ENCODE peak calls at places on chromosomes 4 and X, in five cellular contexts. K is psoas muscle, P is uterus, B is lower lobe of right lung, Q is astrocyte. F is an unnamed sample.

GRCh38 chr4:74098628-74098995 is 383 bp downstream of the CXCL2 start:
- DNase-seq in K (no peak), P (no peak), B (peak; percentile 52), Q (no peak), F (no peak)

GRCh38 chrX:131066237-131066636 is 8.1 kb downstream of the ARHGAP36 start:
- DNase-seq in K (no peak), P (no peak), B (no peak), Q (no peak), F (no peak)

GRCh38 chr4:55124337-55125076 is 888 bp downstream of the KDR start:
- DNase-seq in K (no peak), P (peak; percentile 21), B (no peak), Q (no peak), F (no peak)

GRCh38 chr4:6509587-6509986 is 37.2 kb upstream of the PPP2R2C start:
- DNase-seq in K (no peak), P (no peak), B (no peak), Q (no peak), F (peak; percentile 21)

GRCh38 chr4:46254788-46255187 is 130.9 kb upstream of the GABRG1 start:
- DNase-seq in K (no peak), P (no peak), B (no peak), Q (peak; percentile 34), F (no peak)

GRCh38 chrX:78327370-78328048 is at the start of gene CYSLTR1:
- DNase-seq in K (no peak), P (no peak), B (no peak), Q (no peak), F (no peak)

GRCh38 chr4:71472946-71473345 is 134.1 kb downstream of the SLC4A4 start:
- DNase-seq in K (no peak), P (no peak), B (no peak), Q (peak; percentile 87), F (no peak)

GRCh38 chr4:2763511-2763967 is 7.4 kb upstream of the TNIP2 start:
- DNase-seq in K (peak; percentile 55), P (no peak), B (peak; percentile 50), Q (no peak), F (no peak)

GRCh38 chr4:132502096-132502552 is 647.0 kb upstream of the PCDH10 start:
- DNase-seq in K (no peak), P (no peak), B (no peak), Q (no peak), F (no peak)

GRCh38 chr4:151389316-151389715 is 19.7 kb upstream of the FHIP1A start:
- DNase-seq in K (no peak), P (no peak), B (no peak), Q (no peak), F (no peak)

GRCh38 chrX:43582540-43582913 is 73.6 kb upstream of the MAOA start:
- DNase-seq in K (no peak), P (no peak), B (no peak), Q (no peak), F (no peak)

GRCh38 chrX:38754102-38754790 is 47.0 kb upstream of the MID1IP1 start:
- DNase-seq in K (no peak), P (peak; percentile 30), B (no peak), Q (peak; percentile 23), F (no peak)

GRCh38 chr4:17816142-17816541 is 5.4 kb downstream of the NCAPG start:
- DNase-seq in K (no peak), P (no peak), B (no peak), Q (no peak), F (no peak)

GRCh38 chr4:17812801-17813200 is 2.0 kb downstream of the NCAPG start:
- DNase-seq in K (no peak), P (no peak), B (no peak), Q (no peak), F (no peak)

GRCh38 chr4:17812125-17812524 is 1.3 kb downstream of the NCAPG start:
- DNase-seq in K (no peak), P (no peak), B (no peak), Q (no peak), F (no peak)

GRCh38 chr4:17817027-17817426 is 6.2 kb downstream of the NCAPG start:
- DNase-seq in K (no peak), P (no peak), B (no peak), Q (peak; percentile 62), F (no peak)

GRCh38 chr4:17814140-17814539 is 3.4 kb downstream of the NCAPG start:
- DNase-seq in K (no peak), P (no peak), B (no peak), Q (peak; percentile 65), F (no peak)
- H3K4me3 ChIP-seq in K (no peak overlapping the region), P (no peak overlapping the region), B (no peak overlapping the region), Q (peak overlapping the region; percentile 37), F (no peak overlapping the region)

GRCh38 chrX:129561453-129561852 is 21.4 kb downstream of the OCRL start:
- DNase-seq in K (no peak), P (no peak), B (no peak), Q (no peak), F (no peak)
- TF ChIP-seq CTCF in K (no peak), P (no peak), B (no peak), Q (no peak), F (no peak)

DNA sequence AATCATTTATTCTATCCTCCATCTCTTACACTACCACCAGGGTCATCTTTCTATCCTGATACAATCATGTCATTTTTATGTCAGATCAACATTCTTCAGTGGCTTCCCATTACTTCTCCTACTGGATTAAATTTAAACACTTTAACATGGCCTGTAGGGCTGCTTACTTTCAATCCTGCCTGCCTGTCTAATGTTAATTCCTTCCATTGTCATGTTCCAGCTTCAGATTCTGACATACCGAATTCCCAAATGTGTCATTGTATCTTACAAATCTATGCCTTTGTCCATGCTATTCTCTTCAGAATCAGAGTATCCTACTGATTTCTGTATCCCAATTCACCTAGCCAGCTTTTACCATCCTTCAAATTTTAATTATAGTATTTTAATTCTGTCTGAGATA is 49.9 kb upstream of the FHDC1 start:
- DNase-seq in K (no peak), P (no peak), B (no peak), Q (no peak), F (no peak)
- H3K27ac ChIP-seq in K (no peak overlapping the region), P (no peak overlapping the region), B (no peak overlapping the region), Q (no peak overlapping the region), F (no peak overlapping the region)

DNA sequence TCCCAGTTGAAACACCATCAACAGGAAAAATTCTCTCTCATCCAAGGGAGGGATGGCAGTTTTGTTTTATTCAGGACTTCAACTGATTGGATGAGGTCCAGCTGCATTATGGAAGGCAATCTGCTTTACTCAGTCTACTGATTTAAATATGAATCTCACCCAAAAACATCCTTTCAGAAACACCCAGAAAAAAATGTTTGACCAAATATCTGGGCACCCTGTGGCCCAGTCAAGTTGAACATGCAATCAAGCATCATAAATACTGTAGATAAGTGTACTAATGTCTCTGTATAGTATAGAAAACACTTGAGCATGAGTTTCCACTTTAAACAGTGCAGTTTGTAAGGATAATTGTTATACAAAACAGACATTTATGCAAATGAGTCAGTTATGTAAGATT is 753.2 kb downstream of the ARAP2 start:
- DNase-seq in K (no peak), P (no peak), B (no peak), Q (no peak), F (no peak)
- H3K4me3 ChIP-seq in K (no peak overlapping the region), P (no peak overlapping the region), B (no peak overlapping the region), Q (no peak overlapping the region), F (no peak overlapping the region)

GRCh38 chrX:15834051-15834450 is 20.6 kb downstream of the AP1S2 start:
- DNase-seq in K (no peak), P (no peak), B (no peak), Q (no peak), F (no peak)

GRCh38 chrX:15843960-15844359 is 10.7 kb downstream of the AP1S2 start:
- DNase-seq in K (no peak), P (no peak), B (no peak), Q (no peak), F (no peak)

GRCh38 chrX:15834827-15835595 is 19.6 kb downstream of the AP1S2 start:
- DNase-seq in K (no peak), P (no peak), B (no peak), Q (peak; percentile 47), F (no peak)

GRCh38 chrX:15838017-15838416 is 16.6 kb downstream of the AP1S2 start:
- DNase-seq in K (no peak), P (no peak), B (no peak), Q (no peak), F (no peak)
- TF ChIP-seq CTCF in K (no peak), P (no peak), B (no peak), Q (no peak), F (peak; percentile 35)